ENCODE peak calls at places on chromosomes 4 and X, in six cellular contexts. Z, P, W, C, D and Q are unnamed samples.

GRCh38 chr4:16995451-16995850 is 97.0 kb upstream of the LDB2 start:
- DNase-seq in D (no peak), W (no peak), Z (no peak), C (peak; percentile 60), P (no peak), Q (peak; percentile 57)

GRCh38 chr4:25030283-25031076 is at the start of gene LGI2:
- DNase-seq in D (peak; percentile 75), W (no peak), C (peak; percentile 38), Z (no peak), P (no peak), Q (peak; percentile 81)

GRCh38 chr4:184747034-184747830 is 13.3 kb upstream of the CENPU start:
- DNase-seq in D (no peak), C (peak; percentile 55), P (no peak), Z (no peak), W (no peak), Q (peak; percentile 65)

GRCh38 chr4:126958482-126958881 is 674.3 kb upstream of the INTU start:
- DNase-seq in P (no peak), C (no peak), D (no peak), W (no peak), Z (no peak), Q (no peak)

GRCh38 chrX:155967653-155968052 is 29.8 kb upstream of the IL9R start:
- DNase-seq in D (no peak), P (no peak), C (no peak), W (no peak), Z (no peak), Q (no peak)

GRCh38 chrX:126723881-126724280 is 95.6 kb upstream of the PRR32 start:
- DNase-seq in Z (no peak), P (no peak), C (peak; percentile 39), D (no peak), W (no peak), Q (no peak)

GRCh38 chr4:85407546-85407945 is 67.4 kb upstream of the ARHGAP24 start:
- DNase-seq in Z (no peak), C (no peak), D (no peak), P (no peak), W (no peak), Q (no peak)

GRCh38 chrX:84729809-84730208 is 227.6 kb upstream of the HDX start:
- DNase-seq in P (peak; percentile 51), W (peak; percentile 31), C (peak; percentile 42), Z (peak; percentile 5), D (peak; percentile 26), Q (peak; percentile 82)

GRCh38 chr4:163548481-163549243 is 54.2 kb downstream of the TMA16 start:
- DNase-seq in C (no peak), P (peak; percentile 78), Z (no peak), D (no peak), W (peak; percentile 69), Q (no peak)

GRCh38 chrX:104136241-104137019 is 20.4 kb downstream of the SLC25A53 start:
- DNase-seq in D (no peak), C (peak; percentile 66), P (peak; percentile 91), Z (peak; percentile 35), W (peak; percentile 91), Q (peak; percentile 84)

GRCh38 chr4:80153800-80154546 is 43.3 kb upstream of the PRDM8 start:
- DNase-seq in W (peak; percentile 71), C (no peak), P (no peak), Z (no peak), D (no peak), Q (no peak)

GRCh38 chrX:71106427-71106826 is at the start of gene CXorf65:
- DNase-seq in Z (no peak), W (no peak), P (no peak), C (no peak), D (no peak), Q (no peak)

GRCh38 chrX:426881-427280 is 40.2 kb upstream of the PPP2R3B start:
- DNase-seq in W (no peak), P (no peak), C (no peak), D (no peak), Z (no peak), Q (no peak)

GRCh38 chr4:110155632-110156031 is 42.8 kb downstream of the ELOVL6 start:
- DNase-seq in C (no peak), Z (no peak), W (peak; percentile 12), D (no peak), P (no peak), Q (no peak)

GRCh38 chr4:118954246-118954645 is 65.6 kb downstream of the SYNPO2 start:
- DNase-seq in W (peak; percentile 42), D (no peak), Z (no peak), P (peak; percentile 68), C (no peak), Q (no peak)

GRCh38 chr4:44861756-44862155 is 135.4 kb upstream of the GNPDA2 start:
- DNase-seq in P (no peak), C (no peak), W (no peak), Z (no peak), D (no peak), Q (no peak)

GRCh38 chrX:44872319-44872816 is 620 bp upstream of the KDM6A start:
- DNase-seq in D (peak; percentile 89), P (no peak), C (no peak), W (peak; percentile 4), Z (no peak), Q (no peak)

GRCh38 chrX:56764153-56764974 is 35.3 kb downstream of the NBDY start:
- DNase-seq in C (peak; percentile 60), D (peak; percentile 91), Z (peak; percentile 99), W (peak; percentile 87), P (peak; percentile 76), Q (peak; percentile 82)

GRCh38 chr4:186848437-186848836 is 124.8 kb upstream of the FAT1 start:
- DNase-seq in W (no peak), P (no peak), Z (no peak), C (no peak), D (no peak), Q (no peak)

GRCh38 chr4:99945718-99946345 is 586 bp downstream of the DNAJB14 start:
- DNase-seq in Z (no peak), D (no peak), W (peak; percentile 21), P (peak; percentile 36), C (no peak), Q (no peak)
- TF ChIP-seq CTCF in Z (no peak), D (peak; percentile 0), W (no peak), P (no peak), C (no peak), Q (no peak)

DNA sequence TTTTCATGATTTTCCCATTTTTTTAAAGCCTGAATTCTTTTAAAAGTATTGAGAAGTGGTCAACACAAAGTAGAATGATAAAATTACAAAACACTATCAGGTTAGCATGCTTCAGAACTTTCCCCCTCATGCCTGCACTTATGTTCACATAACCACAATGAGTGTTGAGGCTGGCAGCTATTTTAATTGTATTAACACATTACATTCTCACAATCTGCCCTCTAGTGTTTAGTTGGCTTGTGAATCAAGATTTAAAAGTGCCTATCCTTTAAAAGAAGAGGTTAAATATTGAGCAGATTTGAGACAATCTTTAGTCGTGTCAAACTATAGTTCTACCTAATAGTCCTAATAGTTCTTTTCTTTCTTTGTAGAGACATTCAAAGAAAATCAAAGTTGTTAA is 93.6 kb upstream of the NAP1L5 start:
- DNase-seq in W (peak; percentile 23), Z (no peak), C (no peak), D (no peak), P (peak; percentile 14), Q (no peak)
- H3K9ac ChIP-seq in W (no peak overlapping the region), Z (no peak overlapping the region), C (no peak overlapping the region), D (no peak overlapping the region), P (no peak overlapping the region), Q (no peak overlapping the region)

DNA sequence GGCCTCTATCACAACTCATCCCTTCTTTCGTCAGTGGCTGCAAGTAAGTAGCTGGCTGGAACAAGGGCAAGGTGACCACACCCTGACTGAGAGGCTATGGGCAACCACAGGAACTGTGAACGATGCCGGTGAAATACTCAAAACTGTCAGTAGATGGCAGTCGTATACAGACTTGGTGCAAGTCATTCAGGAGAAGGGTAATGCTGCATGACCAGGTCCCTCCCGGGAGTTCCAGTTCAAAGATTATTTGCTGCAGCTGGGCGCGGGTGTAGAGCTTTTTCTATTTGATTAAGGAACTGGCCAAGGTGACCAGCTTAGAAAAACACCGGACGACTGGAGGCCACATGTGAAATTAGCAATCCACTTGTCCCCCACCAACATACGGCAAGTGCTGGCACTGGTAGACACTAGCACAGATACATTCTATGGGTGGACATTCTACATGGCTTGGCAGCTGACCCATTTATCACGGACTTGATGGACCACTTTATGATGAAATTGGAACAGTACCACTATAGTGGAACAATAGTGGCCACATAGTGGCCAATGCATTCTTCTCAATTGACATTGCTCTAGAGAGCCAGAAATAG is 726.6 kb downstream of the TRAM1L1 start:
- DNase-seq in Z (peak; percentile 44), W (peak; percentile 43), D (no peak), P (peak; percentile 72), C (peak; percentile 90), Q (peak; percentile 94)
- H3K4me1 ChIP-seq in Z (no peaks in the 10 kb centered on the region), W (no peaks in the 10 kb centered on the region), D (no peaks in the 10 kb centered on the region), P (no peaks in the 10 kb centered on the region), C (no peaks in the 10 kb centered on the region), Q (no peaks in the 10 kb centered on the region)

GRCh38 chrX:22760513-22761057 is 239.2 kb upstream of the DDX53 start:
- DNase-seq in D (no peak), P (no peak), C (no peak), Z (no peak), W (no peak), Q (no peak)
- TF ChIP-seq CTCF in D (no peak), P (no peak), C (peak; percentile 37), Z (no peak), W (no peak), Q (peak; percentile 62)

GRCh38 chr4:137394000-137394399 is 138.3 kb downstream of the PCDH18 start:
- DNase-seq in P (peak; percentile 84), Z (no peak), C (no peak), D (no peak), W (no peak), Q (no peak)

GRCh38 chr4:137387924-137388323 is 144.4 kb downstream of the PCDH18 start:
- DNase-seq in W (peak; percentile 85), P (peak; percentile 85), D (no peak), Z (no peak), C (no peak), Q (no peak)

GRCh38 chr4:137393043-137393442 is 139.3 kb downstream of the PCDH18 start:
- DNase-seq in Z (no peak), W (no peak), P (peak; percentile 59), C (no peak), D (no peak), Q (no peak)

GRCh38 chr4:137390141-137390540 is 142.2 kb downstream of the PCDH18 start:
- DNase-seq in P (peak; percentile 79), D (no peak), C (no peak), Z (no peak), W (peak; percentile 57), Q (no peak)

GRCh38 chr4:137390707-137391106 is 141.6 kb downstream of the PCDH18 start:
- DNase-seq in D (no peak), C (no peak), W (peak; percentile 34), Z (no peak), P (peak; percentile 83), Q (no peak)
- H3K9ac ChIP-seq in D (no peak overlapping the region), C (no peak overlapping the region), W (no peak overlapping the region), Z (no peak overlapping the region), P (no peak overlapping the region), Q (no peak overlapping the region)